ENCODE peak calls at places on chromosomes 2 and 18, in four cellular contexts. Y is uterus, D is right atrium auricular region, I is Caco-2. X is an unnamed sample.

GRCh38 chr18:10739152-10739551 is 213.3 kb downstream of the NAPG start:
- DNase-seq in Y (no peak), D (no peak), I (no peak), X (peak; percentile 49)

GRCh38 chr2:85398426-85399182 is 11.6 kb downstream of the CAPG start:
- DNase-seq in Y (no peak), D (no peak), I (no peak), X (no peak)

GRCh38 chr2:158507141-158507540 is 50.4 kb downstream of the PKP4 start:
- DNase-seq in Y (no peak), D (no peak), I (no peak), X (no peak)

GRCh38 chr18:26867471-26867870 is 2.0 kb upstream of the AQP4 start:
- DNase-seq in Y (no peak), D (no peak), I (no peak), X (no peak)

GRCh38 chr2:54482725-54483124 is 26.6 kb downstream of the SPTBN1 start:
- DNase-seq in Y (no peak), D (peak; percentile 86), I (no peak), X (peak; percentile 77)

GRCh38 chr2:71100195-71100964 is 29.6 kb downstream of the MCEE start:
- DNase-seq in Y (no peak), D (peak; percentile 69), I (peak; percentile 74), X (peak; percentile 59)

GRCh38 chr18:1797265-1797664 is 774.0 kb downstream of the METTL4 start:
- DNase-seq in Y (no peak), D (no peak), I (no peak), X (no peak)

GRCh38 chr18:41370740-41371623 is 584.1 kb upstream of the PIK3C3 start:
- DNase-seq in Y (no peak), D (no peak), I (no peak), X (peak; percentile 27)

GRCh38 chr2:113974727-113975126 is 84.8 kb downstream of the ACTR3 start:
- DNase-seq in Y (no peak), D (no peak), I (no peak), X (no peak)

GRCh38 chr2:48532174-48532573 is 2.2 kb downstream of the STON1 start:
- DNase-seq in Y (no peak), D (no peak), I (no peak), X (no peak)

GRCh38 chr2:193267496-193268002 is 1072.8 kb upstream of the TMEFF2 start:
- DNase-seq in Y (no peak), D (no peak), I (no peak), X (no peak)

GRCh38 chr2:181203412-181203811 is 223.0 kb downstream of the UBE2E3 start:
- DNase-seq in Y (no peak), D (no peak), I (no peak), X (peak; percentile 33)

DNA sequence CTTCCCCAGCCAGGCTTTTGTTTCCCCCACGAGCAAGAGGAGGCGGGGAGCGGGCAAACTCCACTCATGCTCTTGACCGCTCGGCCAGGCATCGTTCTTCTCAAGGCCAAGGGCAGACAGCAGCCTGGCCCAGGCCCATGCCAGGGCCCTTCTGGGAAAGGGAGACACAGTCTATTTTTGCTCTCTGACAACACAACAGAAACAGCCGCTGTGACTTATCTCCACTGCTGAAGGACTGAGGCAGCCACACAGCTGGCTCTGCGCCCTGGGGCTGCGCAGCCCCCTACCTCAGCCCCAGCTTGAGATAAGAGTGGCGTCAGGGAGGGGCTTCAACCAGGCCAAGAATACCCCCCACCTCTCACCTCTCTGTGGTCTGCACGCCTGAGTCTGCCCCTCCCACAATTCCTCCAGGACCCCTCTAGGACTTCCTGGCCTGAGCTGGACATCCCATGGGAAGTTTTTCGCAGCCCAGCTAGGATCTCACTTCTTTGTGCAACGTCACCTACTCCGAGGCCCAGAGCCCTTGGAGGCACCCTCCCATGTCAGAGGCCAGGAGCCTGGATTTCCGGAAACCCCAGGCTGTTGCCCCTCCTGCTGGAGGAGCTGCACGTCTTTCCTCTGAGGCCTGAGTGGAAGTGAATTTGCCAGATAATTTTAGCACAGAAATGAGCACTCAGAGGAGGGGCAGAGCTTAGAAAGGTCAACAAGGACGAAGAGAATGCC is 118.9 kb upstream of the OTOS start:
- DNase-seq in Y (peak; percentile 64), D (peak; percentile 76), I (no peak), X (peak; percentile 82)
- H3K9me3 ChIP-seq in Y (no peaks in the 10 kb centered on the region), D (peaks cover 13% of the 10 kb centered on the region), I (no peaks in the 10 kb centered on the region), X (no peaks in the 10 kb centered on the region)

GRCh38 chr2:11675423-11676112 is 5.6 kb upstream of the NTSR2 start:
- DNase-seq in Y (no peak), D (no peak), I (no peak), X (no peak)

GRCh38 chr2:11679016-11679415 is 9.0 kb upstream of the NTSR2 start:
- DNase-seq in Y (no peak), D (no peak), I (no peak), X (no peak)

GRCh38 chr2:11676640-11677039 is 6.6 kb upstream of the NTSR2 start:
- DNase-seq in Y (peak; percentile 3), D (no peak), I (no peak), X (no peak)

GRCh38 chr2:11678306-11678960 is 8.4 kb upstream of the NTSR2 start:
- DNase-seq in Y (no peak), D (no peak), I (no peak), X (no peak)

GRCh38 chr2:11677146-11678055 is 7.4 kb upstream of the NTSR2 start:
- DNase-seq in Y (peak; percentile 10), D (no peak), I (no peak), X (peak; percentile 31)
- H3K4me1 ChIP-seq in Y (no peaks in the 10 kb centered on the region), D (no peaks in the 10 kb centered on the region), I (no peaks in the 10 kb centered on the region), X (no peaks in the 10 kb centered on the region)

GRCh38 chr2:10343658-10344057 is 41.0 kb downstream of the HPCAL1 start:
- DNase-seq in Y (no peak), D (no peak), I (no peak), X (no peak)

GRCh38 chr2:10340593-10340975 is 37.9 kb downstream of the HPCAL1 start:
- DNase-seq in Y (no peak), D (no peak), I (no peak), X (no peak)

GRCh38 chr2:10341193-10341592 is 38.5 kb downstream of the HPCAL1 start:
- DNase-seq in Y (no peak), D (no peak), I (no peak), X (no peak)

GRCh38 chr2:10343191-10343590 is 40.5 kb downstream of the HPCAL1 start:
- DNase-seq in Y (no peak), D (no peak), I (no peak), X (no peak)

DNA sequence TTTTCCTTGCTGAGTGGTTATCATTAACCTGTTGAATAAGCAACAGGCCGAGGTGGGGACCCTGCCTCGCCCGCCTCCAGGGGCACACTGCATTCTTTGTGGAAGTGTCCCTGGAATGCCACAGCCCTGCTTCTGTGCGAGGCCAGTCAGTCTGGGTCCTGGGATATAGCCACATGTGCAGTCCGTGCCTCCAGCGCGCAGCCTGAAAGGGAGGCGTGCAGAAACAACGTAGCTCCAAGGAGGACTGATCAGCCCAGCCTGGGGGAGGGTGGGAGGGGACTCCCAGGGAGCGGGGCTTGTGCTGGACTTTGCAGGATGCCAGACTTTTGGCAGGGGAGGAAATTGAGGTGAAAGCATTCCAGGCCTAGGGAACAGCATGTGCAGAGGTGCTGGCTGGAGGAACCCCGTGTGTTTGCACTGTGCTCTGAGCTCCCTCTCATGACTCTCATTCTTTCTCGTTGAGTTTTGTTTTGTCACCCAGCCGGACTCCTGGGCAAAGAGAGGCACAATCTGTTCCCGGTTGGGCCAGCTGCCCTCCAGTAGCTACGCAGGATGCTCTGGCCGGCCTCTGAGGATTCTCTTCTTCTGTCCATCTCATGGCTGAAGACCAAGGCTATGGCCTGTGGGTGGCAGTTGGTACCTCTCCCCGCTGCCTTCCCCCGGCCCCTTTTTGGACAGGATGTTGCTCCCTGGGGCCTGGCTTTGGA is 39.7 kb downstream of the HPCAL1 start:
- DNase-seq in Y (peak; percentile 40), D (no peak), I (no peak), X (no peak)
- H3K27me3 ChIP-seq in Y (no peaks in the 10 kb centered on the region), D (no peaks in the 10 kb centered on the region), I (no peaks in the 10 kb centered on the region), X (no peaks in the 10 kb centered on the region)

DNA sequence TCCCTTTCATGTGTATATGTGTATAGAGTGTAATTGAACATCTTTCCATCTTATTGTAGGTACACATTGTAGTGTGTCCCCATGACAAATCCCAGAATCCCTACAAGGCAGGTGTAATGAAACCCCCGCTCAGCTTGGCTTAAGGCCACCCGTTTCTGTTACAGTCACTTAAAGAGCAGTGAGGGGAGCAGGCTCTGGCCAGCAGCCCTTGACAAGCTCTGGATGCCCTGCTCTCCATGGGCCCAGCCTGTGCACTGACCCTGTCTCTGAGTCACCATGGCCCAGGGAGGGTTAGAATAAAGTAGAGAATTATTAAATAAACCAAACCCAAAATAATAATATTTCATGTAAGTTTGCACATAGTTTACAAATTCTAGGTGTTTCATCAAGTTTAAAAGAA is 17.2 kb upstream of the MAL start:
- DNase-seq in Y (no peak), D (no peak), I (no peak), X (no peak)
- H3K9me3 ChIP-seq in Y (no peaks in the 10 kb centered on the region), D (no peaks in the 10 kb centered on the region), I (no peaks in the 10 kb centered on the region), X (no peaks in the 10 kb centered on the region)

DNA sequence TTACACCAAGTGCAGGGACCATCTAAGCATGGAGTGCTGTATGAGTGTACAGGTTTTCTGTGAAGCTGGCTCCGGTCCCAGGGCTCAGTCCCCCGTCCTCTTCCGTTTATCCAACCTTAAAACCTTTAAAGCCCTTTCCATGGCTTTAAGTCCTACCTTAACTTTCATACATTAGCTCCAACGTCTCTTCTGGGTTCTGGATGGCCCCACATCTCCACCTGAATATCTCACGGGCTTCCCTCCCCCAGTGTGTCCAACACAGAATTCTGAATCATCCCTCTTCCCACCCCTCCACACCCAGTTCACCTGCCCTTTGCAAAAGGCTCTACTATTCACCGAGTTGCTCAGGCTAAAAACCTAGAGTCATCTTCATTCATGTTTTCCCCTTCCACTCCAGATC is 12.8 kb downstream of the ARHGAP25 start:
- DNase-seq in Y (no peak), D (peak; percentile 50), I (no peak), X (no peak)
- H3K4me1 ChIP-seq in Y (no peaks in the 10 kb centered on the region), D (no peaks in the 10 kb centered on the region), I (no peaks in the 10 kb centered on the region), X (no peaks in the 10 kb centered on the region)

DNA sequence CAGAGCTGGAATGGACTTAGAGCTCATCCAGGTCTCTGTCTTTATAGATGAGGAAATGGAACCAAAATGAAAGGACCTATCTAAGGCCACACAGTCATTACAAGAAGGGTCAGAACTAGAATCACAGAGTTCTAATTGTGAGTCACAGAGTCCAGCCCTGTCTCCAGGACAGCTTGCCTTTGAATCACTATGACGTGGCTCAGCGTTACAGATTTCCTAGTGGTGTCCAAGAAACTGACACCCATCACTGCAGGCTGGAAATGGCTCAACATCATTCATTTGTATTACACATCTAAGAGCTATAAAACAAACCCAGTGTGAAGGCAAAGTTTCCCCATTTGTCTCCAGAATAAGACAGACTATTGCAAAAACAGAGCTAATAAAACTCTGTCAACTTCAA is 164.3 kb upstream of the SIX2 start:
- DNase-seq in Y (no peak), D (no peak), I (no peak), X (peak; percentile 90)
- H3K27me3 ChIP-seq in Y (no peaks in the 10 kb centered on the region), D (peaks cover 4% of the 10 kb centered on the region), I (peaks cover 2% of the 10 kb centered on the region), X (peaks cover 57% of the 10 kb centered on the region)

DNA sequence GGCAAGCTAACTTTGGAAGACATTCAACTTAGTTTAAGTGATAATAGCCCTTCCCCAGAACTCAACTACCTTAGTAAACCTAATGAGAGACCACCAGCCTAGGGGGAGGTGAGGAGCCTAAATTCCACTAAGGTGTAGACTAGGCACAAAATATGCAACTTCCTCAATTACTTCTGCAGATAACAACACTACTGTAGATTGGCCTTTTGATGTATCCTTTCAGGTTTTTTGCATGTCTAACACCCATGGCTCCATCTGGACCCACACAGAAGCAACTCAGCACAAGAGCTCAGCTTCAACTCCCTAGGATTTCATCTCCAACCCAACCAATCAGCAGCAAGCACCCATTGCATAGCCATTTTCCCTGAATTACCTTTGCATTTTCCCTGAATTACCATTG is 353.3 kb downstream of the AKAIN1 start:
- DNase-seq in Y (no peak), D (no peak), I (no peak), X (no peak)
- H3K9me3 ChIP-seq in Y (no peaks in the 10 kb centered on the region), D (no peaks in the 10 kb centered on the region), I (no peaks in the 10 kb centered on the region), X (no peaks in the 10 kb centered on the region)

GRCh38 chr2:30236591-30237245 is 5.4 kb downstream of the LBH start:
- DNase-seq in Y (no peak), D (no peak), I (no peak), X (no peak)
- H3K4me1 ChIP-seq in Y (no peaks in the 10 kb centered on the region), D (no peaks in the 10 kb centered on the region), I (peaks cover 19% of the 10 kb centered on the region), X (peaks cover 63% of the 10 kb centered on the region)